ENCODE peak calls at places on chromosomes 5 and 9, in four cellular contexts. One of them, this sample, is unnamed.

GRCh38 chr5:74949976-74950375 is 83.8 kb upstream of the FAM169A start:
- DNase-seq in endothelial cell: no peak
- DNase-seq in dorsolateral prefrontal cortex: no peak
- DNase-seq in GM10248: no peak
- DNase-seq in this sample: no peak

GRCh38 chr5:141479776-141480175 is 4.0 kb downstream of the PCDHGC3 start:
- DNase-seq in endothelial cell: no peak
- DNase-seq in dorsolateral prefrontal cortex: no peak
- DNase-seq in GM10248: no peak
- DNase-seq in this sample: no peak

GRCh38 chr5:9831823-9832222 is 201.7 kb upstream of the TAS2R1 start:
- DNase-seq in endothelial cell: no peak
- DNase-seq in dorsolateral prefrontal cortex: no peak
- DNase-seq in GM10248: no peak
- DNase-seq in this sample: no peak

GRCh38 chr9:120528834-120529233 is 51.1 kb downstream of the CDK5RAP2 start:
- DNase-seq in endothelial cell: no peak
- DNase-seq in dorsolateral prefrontal cortex: no peak
- DNase-seq in GM10248: no peak
- DNase-seq in this sample: no peak

GRCh38 chr5:87776785-87777184 is 364.1 kb upstream of the CCNH start:
- DNase-seq in endothelial cell: no peak
- DNase-seq in dorsolateral prefrontal cortex: no peak
- DNase-seq in GM10248: no peak
- DNase-seq in this sample: no peak

GRCh38 chr5:10856646-10857332 is 95.8 kb upstream of the DAP start:
- DNase-seq in endothelial cell: peak
- DNase-seq in dorsolateral prefrontal cortex: peak
- DNase-seq in GM10248: peak
- DNase-seq in this sample: peak

GRCh38 chr5:11902304-11902703 is 1.9 kb downstream of the CTNND2 start:
- DNase-seq in endothelial cell: no peak
- DNase-seq in dorsolateral prefrontal cortex: no peak
- DNase-seq in GM10248: no peak
- DNase-seq in this sample: no peak

GRCh38 chr5:173123416-173123815 is 20.9 kb upstream of the BNIP1 start:
- DNase-seq in endothelial cell: no peak
- DNase-seq in dorsolateral prefrontal cortex: no peak
- DNase-seq in GM10248: no peak
- DNase-seq in this sample: no peak

GRCh38 chr5:139658928-139659667 is 10.9 kb downstream of the CXXC5 start:
- DNase-seq in endothelial cell: peak
- DNase-seq in dorsolateral prefrontal cortex: no peak
- DNase-seq in GM10248: no peak
- DNase-seq in this sample: no peak

GRCh38 chr5:130871346-130872086 is 293.5 kb downstream of the HINT1 start:
- DNase-seq in endothelial cell: no peak
- DNase-seq in dorsolateral prefrontal cortex: no peak
- DNase-seq in GM10248: peak
- DNase-seq in this sample: peak

GRCh38 chr5:176547811-176548210 is 1.3 kb upstream of the CDHR2 start:
- DNase-seq in endothelial cell: no peak
- DNase-seq in dorsolateral prefrontal cortex: no peak
- DNase-seq in GM10248: no peak
- DNase-seq in this sample: no peak

GRCh38 chr5:154949758-154950157 is 8.9 kb downstream of the MRPL22 start:
- DNase-seq in endothelial cell: no peak
- DNase-seq in dorsolateral prefrontal cortex: no peak
- DNase-seq in GM10248: no peak
- DNase-seq in this sample: no peak

DNA sequence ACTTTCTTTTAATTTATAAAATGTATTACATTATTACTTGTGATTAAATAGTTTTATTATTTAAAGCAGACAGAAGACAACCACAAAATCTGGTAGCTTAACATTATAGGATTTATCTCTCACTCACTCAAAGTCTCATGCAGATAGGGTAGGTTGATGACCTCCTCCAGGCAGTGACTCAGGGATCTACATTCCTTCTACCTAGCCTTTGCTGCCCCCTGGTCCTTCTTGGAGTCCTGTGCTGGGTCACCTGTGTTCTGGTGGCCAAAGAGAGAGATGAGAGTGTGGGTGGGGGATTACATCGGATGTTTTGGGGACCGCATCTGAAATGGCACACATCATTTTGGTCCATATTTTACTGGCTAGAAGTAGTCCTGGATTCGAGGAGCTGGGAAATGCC is 95.7 kb upstream of the CTSL start:
- DNase-seq in endothelial cell: no peak
- DNase-seq in dorsolateral prefrontal cortex: no peak
- DNase-seq in GM10248: no peak
- DNase-seq in this sample: no peak
- TF ChIP-seq CTCF in endothelial cell: no peak
- TF ChIP-seq CTCF in dorsolateral prefrontal cortex: no peak
- TF ChIP-seq CTCF in GM10248: no peak
- TF ChIP-seq CTCF in this sample: no peak

GRCh38 chr9:27157736-27158135 is 48.7 kb downstream of the TEK start:
- DNase-seq in endothelial cell: no peak
- DNase-seq in dorsolateral prefrontal cortex: no peak
- DNase-seq in GM10248: no peak
- DNase-seq in this sample: no peak
- TF ChIP-seq CTCF in endothelial cell: no peak
- TF ChIP-seq CTCF in dorsolateral prefrontal cortex: no peak
- TF ChIP-seq CTCF in GM10248: no peak
- TF ChIP-seq CTCF in this sample: no peak

GRCh38 chr5:39080597-39081204 is 6.5 kb upstream of the RICTOR start:
- DNase-seq in endothelial cell: peak
- DNase-seq in dorsolateral prefrontal cortex: no peak
- DNase-seq in GM10248: peak
- DNase-seq in this sample: peak
- TF ChIP-seq CTCF in endothelial cell: peak
- TF ChIP-seq CTCF in dorsolateral prefrontal cortex: peak
- TF ChIP-seq CTCF in GM10248: peak
- TF ChIP-seq CTCF in this sample: peak

GRCh38 chr9:89519393-89519805 is 21.5 kb upstream of the SEMA4D start:
- DNase-seq in endothelial cell: no peak
- DNase-seq in dorsolateral prefrontal cortex: no peak
- DNase-seq in GM10248: no peak
- DNase-seq in this sample: no peak
- TF ChIP-seq CTCF in endothelial cell: no peak
- TF ChIP-seq CTCF in dorsolateral prefrontal cortex: no peak
- TF ChIP-seq CTCF in GM10248: no peak
- TF ChIP-seq CTCF in this sample: no peak

GRCh38 chr5:119335261-119335677 is 20.6 kb upstream of the TNFAIP8 start:
- DNase-seq in endothelial cell: no peak
- DNase-seq in dorsolateral prefrontal cortex: no peak
- DNase-seq in GM10248: no peak
- DNase-seq in this sample: no peak
- TF ChIP-seq CTCF in endothelial cell: no peak
- TF ChIP-seq CTCF in dorsolateral prefrontal cortex: no peak
- TF ChIP-seq CTCF in GM10248: no peak
- TF ChIP-seq CTCF in this sample: no peak

GRCh38 chr9:79711874-79712273 is 140.1 kb downstream of the TLE4 start:
- DNase-seq in endothelial cell: no peak
- DNase-seq in dorsolateral prefrontal cortex: no peak
- DNase-seq in GM10248: no peak
- DNase-seq in this sample: no peak
- TF ChIP-seq CTCF in endothelial cell: no peak
- TF ChIP-seq CTCF in dorsolateral prefrontal cortex: no peak
- TF ChIP-seq CTCF in GM10248: no peak
- TF ChIP-seq CTCF in this sample: no peak

GRCh38 chr9:113543286-113544000 is 79.9 kb downstream of the RGS3 start:
- DNase-seq in endothelial cell: no peak
- DNase-seq in dorsolateral prefrontal cortex: peak
- DNase-seq in GM10248: no peak
- DNase-seq in this sample: peak

GRCh38 chr9:113546566-113546965 is 83.0 kb downstream of the RGS3 start:
- DNase-seq in endothelial cell: no peak
- DNase-seq in dorsolateral prefrontal cortex: no peak
- DNase-seq in GM10248: no peak
- DNase-seq in this sample: no peak

GRCh38 chr9:113544001-113544340 is 80.4 kb downstream of the RGS3 start:
- DNase-seq in endothelial cell: no peak
- DNase-seq in dorsolateral prefrontal cortex: peak
- DNase-seq in GM10248: no peak
- DNase-seq in this sample: no peak

GRCh38 chr9:113542741-113543140 is 79.2 kb downstream of the RGS3 start:
- DNase-seq in endothelial cell: no peak
- DNase-seq in dorsolateral prefrontal cortex: peak
- DNase-seq in GM10248: no peak
- DNase-seq in this sample: no peak

GRCh38 chr9:113545068-113545467 is 81.5 kb downstream of the RGS3 start:
- DNase-seq in endothelial cell: no peak
- DNase-seq in dorsolateral prefrontal cortex: peak
- DNase-seq in GM10248: no peak
- DNase-seq in this sample: no peak
- TF ChIP-seq CTCF in endothelial cell: no peak
- TF ChIP-seq CTCF in dorsolateral prefrontal cortex: no peak
- TF ChIP-seq CTCF in GM10248: no peak
- TF ChIP-seq CTCF in this sample: no peak